ENCODE peak calls at places on chromosomes 1 and 21, in five cellular contexts. O, Z, J, R and X are unnamed samples.

GRCh38 chr1:29546496-29546895 is 310.2 kb downstream of the PTPRU start:
- DNase-seq in O (no peak), Z (no peak), J (no peak), R (no peak), X (no peak)

GRCh38 chr1:10338047-10338446 is 60.8 kb upstream of the PGD start:
- DNase-seq in O (peak), Z (peak), J (peak), R (peak), X (peak)

GRCh38 chr1:53408013-53408754 is 51.0 kb upstream of the DMRTB1 start:
- DNase-seq in O (peak), Z (no peak), J (no peak), R (no peak), X (no peak)

GRCh38 chr21:15732290-15732995 is 2.7 kb downstream of the USP25 start:
- DNase-seq in O (no peak), Z (peak), J (no peak), R (peak), X (no peak)

GRCh38 chr21:39037807-39038405 is 145.3 kb downstream of the PSMG1 start:
- DNase-seq in O (peak), Z (no peak), J (no peak), R (no peak), X (no peak)

GRCh38 chr1:203954788-203955552 is 93.6 kb downstream of the SNRPE start:
- DNase-seq in O (no peak), Z (no peak), J (no peak), R (no peak), X (no peak)

GRCh38 chr1:211349730-211350129 is 23.1 kb downstream of the TRAF5 start:
- DNase-seq in O (no peak), Z (no peak), J (no peak), R (no peak), X (no peak)

GRCh38 chr1:150176593-150176992 is 26.9 kb downstream of the PLEKHO1 start:
- DNase-seq in O (no peak), Z (peak), J (peak), R (peak), X (no peak)

GRCh38 chr1:75234499-75235064 is 100.4 kb downstream of the LHX8 start:
- DNase-seq in O (no peak), Z (no peak), J (no peak), R (no peak), X (no peak)

GRCh38 chr1:207393610-207394009 is 60.5 kb upstream of the CR2 start:
- DNase-seq in O (peak), Z (peak), J (peak), R (peak), X (peak)

GRCh38 chr1:207396360-207396759 is 57.8 kb upstream of the CR2 start:
- DNase-seq in O (no peak), Z (no peak), J (no peak), R (no peak), X (no peak)

GRCh38 chr1:207401578-207401977 is 52.5 kb upstream of the CR2 start:
- DNase-seq in O (no peak), Z (no peak), J (no peak), R (no peak), X (no peak)

GRCh38 chr1:207398986-207399385 is 55.1 kb upstream of the CR2 start:
- DNase-seq in O (no peak), Z (no peak), J (no peak), R (no peak), X (no peak)

DNA sequence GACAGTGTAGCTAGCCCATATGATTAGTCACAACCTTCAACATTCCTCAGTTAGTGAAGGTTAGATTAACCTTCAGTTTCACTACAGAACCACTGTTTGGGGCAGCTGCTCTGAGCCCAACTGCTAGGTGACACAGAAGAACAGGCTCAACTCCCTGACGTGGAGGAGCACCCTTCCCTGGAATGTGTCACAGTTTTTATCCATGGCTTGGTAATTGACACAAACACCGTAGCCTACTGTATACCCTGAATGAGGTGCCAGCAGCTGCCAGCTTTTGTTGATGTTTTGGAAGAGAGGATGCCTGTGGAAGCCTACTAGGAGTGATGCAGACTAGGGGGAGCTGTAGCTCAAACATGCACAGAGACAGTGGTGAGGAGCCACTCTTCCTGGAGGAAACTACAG is 56.6 kb upstream of the CR2 start:
- DNase-seq in O (no peak), Z (no peak), J (no peak), R (peak), X (no peak)
- TF ChIP-seq CTCF in O (peak), Z (no peak), J (no peak), R (no peak), X (peak)

GRCh38 chr1:223737342-223737741 is 25.0 kb downstream of the CAPN2 start:
- DNase-seq in O (no peak), Z (no peak), J (no peak), R (no peak), X (no peak)
- TF ChIP-seq CTCF in O (no peak), Z (no peak), J (no peak), R (no peak), X (no peak)

GRCh38 chr21:29406385-29406784 is 107.7 kb downstream of the BACH1 start:
- DNase-seq in O (no peak), Z (no peak), J (no peak), R (peak), X (no peak)

GRCh38 chr21:29407571-29407970 is 108.8 kb downstream of the BACH1 start:
- DNase-seq in O (no peak), Z (no peak), J (no peak), R (no peak), X (no peak)

GRCh38 chr21:29403291-29403690 is 104.6 kb downstream of the BACH1 start:
- DNase-seq in O (no peak), Z (peak), J (no peak), R (peak), X (no peak)

GRCh38 chr21:29405503-29406122 is 106.9 kb downstream of the BACH1 start:
- DNase-seq in O (no peak), Z (no peak), J (no peak), R (no peak), X (no peak)

GRCh38 chr21:29403922-29404538 is 105.3 kb downstream of the BACH1 start:
- DNase-seq in O (no peak), Z (peak), J (no peak), R (peak), X (no peak)
- TF ChIP-seq CTCF in O (no peak), Z (no peak), J (no peak), R (no peak), X (no peak)

GRCh38 chr1:6185635-6186382 is 5.7 kb upstream of the CHD5 start:
- DNase-seq in O (peak), Z (peak), J (peak), R (peak), X (no peak)
- TF ChIP-seq CTCF in O (peak), Z (peak), J (peak), R (peak), X (peak)

GRCh38 chr1:229107302-229107815 is 163.6 kb upstream of the RAB4A start:
- DNase-seq in O (no peak), Z (no peak), J (no peak), R (peak), X (no peak)

GRCh38 chr1:229106526-229107105 is 164.3 kb upstream of the RAB4A start:
- DNase-seq in O (no peak), Z (no peak), J (no peak), R (no peak), X (no peak)

GRCh38 chr1:229109320-229109761 is 161.6 kb upstream of the RAB4A start:
- DNase-seq in O (no peak), Z (no peak), J (no peak), R (peak), X (no peak)

GRCh38 chr1:229107972-229108371 is 162.9 kb upstream of the RAB4A start:
- DNase-seq in O (no peak), Z (no peak), J (no peak), R (no peak), X (no peak)

GRCh38 chr1:229108598-229109201 is 162.2 kb upstream of the RAB4A start:
- DNase-seq in O (no peak), Z (no peak), J (no peak), R (peak), X (no peak)
- TF ChIP-seq CTCF in O (no peak), Z (no peak), J (no peak), R (no peak), X (no peak)

DNA sequence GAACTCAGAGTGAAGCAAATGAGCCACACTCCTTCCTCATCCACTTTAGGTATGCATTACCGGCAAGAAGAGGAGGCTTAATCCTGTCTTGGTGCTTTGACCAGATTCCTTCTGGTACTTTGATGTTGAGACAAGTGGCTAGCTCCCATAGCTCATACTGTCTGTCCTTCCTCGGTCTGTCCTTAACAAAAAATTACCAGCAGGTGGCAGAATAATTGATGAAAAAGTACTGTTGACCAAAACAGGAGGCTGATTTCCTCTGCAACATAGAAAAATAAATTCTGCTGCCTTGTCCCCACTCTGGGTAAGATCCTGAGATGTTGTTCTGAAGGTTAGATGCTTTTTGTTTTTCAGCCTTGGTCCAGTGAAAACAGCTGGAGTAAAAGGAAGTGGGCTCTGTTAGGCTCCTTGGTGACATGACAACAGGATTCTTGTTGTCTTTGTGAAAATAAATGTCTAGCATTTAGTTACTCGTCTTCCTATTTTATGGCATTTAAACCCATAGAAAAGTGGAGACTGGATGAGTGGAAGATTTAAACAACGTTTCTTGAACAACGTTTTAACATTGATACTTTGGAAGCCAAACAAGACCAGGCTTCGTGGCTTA is 11.2 kb upstream of the HJV start:
- DNase-seq in O (peak), Z (peak), J (peak), R (peak), X (no peak)
- TF ChIP-seq CTCF in O (peak), Z (peak), J (peak), R (peak), X (peak)

DNA sequence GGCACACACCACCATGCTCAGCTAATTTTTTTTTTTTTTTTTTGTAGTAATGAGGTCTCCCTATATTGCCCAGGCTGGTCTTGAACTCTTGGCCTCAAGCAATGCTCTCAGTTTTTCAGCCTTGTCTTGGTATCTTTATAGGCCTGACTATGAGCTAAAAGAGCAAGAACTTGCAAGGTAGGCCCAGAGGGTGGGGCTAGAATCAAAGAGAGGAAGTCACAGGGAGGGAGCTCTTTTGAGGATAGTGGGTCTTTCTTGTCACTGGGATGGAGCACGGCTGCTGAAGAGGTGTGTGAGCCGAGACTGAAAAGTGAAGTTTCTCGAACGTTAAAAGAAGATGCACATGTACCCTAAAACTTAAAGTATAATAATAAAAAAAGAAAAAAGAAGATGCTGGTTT is 260.0 kb upstream of the BEND5 start:
- DNase-seq in O (no peak), Z (no peak), J (no peak), R (no peak), X (no peak)
- TF ChIP-seq CTCF in O (no peak), Z (no peak), J (no peak), R (no peak), X (no peak)

DNA sequence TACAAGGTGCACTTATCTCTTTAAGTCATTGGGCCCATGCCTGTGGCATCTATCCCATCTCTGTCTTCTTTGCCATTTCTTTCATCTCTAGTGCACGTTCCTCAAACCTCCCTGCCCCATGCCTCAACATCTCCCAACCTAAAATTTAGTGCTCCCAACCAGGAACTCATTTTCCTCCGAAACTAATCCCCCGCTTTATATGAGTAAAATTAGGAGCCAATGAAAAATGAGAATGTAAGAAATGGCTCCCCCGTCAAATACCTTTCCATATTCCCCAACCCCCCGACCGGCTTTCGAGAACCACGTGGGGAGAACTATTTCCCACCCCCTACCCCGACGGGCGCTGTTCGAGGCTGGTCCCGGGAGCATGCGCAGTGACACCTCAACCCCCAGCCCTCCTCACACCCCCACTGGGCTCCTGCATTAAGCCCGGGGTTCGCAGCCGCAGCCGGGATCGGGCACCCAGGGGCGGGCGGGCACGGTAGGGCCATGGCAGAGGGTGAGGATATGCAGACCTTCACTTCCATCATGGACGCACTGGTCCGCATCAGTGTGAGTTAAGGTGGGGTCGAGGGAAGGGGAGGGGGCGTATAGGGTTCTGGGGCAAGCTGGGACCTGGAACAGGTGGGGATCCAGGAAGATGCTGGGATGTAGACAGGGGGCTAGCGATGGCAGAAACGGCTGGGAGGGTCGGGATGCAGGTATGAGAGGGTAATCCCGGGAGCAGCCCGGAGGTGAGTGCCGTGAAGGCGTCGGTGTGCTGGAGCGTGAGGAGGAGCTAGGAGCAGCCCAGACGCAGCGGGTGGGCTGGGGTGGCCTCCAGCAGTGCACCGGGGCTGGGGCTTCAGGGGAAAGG is at the start of gene TRIM46:
- DNase-seq in O (peak), Z (peak), J (peak), R (peak), X (no peak)
- TF ChIP-seq CTCF in O (peak), Z (no peak), J (no peak), R (no peak), X (no peak)

DNA sequence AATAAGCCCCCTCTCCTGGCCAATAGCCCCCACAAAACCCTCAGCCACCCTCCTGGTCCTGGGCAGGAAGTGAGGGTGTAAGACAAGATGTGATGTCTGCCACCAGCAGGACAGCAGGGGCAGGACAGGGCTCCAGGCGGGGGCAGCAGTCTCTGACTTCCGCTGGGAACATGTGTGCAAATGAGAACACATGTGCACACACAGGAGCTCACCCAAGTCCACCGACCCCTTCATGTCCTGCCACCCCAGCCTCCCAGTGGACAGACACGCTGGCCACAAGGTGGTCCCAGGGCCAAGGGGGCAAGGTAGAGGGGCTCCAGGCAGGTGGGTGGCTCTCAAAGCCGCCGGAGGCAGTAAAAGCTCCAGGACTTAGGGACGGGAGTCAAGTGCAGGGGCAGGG is 60.1 kb downstream of the KCNAB2 start:
- DNase-seq in O (no peak), Z (no peak), J (no peak), R (no peak), X (no peak)
- TF ChIP-seq CTCF in O (no peak), Z (no peak), J (no peak), R (no peak), X (peak)